ENCODE peak calls at places on chromosomes 12 and 14, in six cellular contexts. One of them, this sample, is unnamed.

GRCh38 chr12:75784591-75784990 is 247.0 kb downstream of the PHLDA1 start:
- DNase-seq in testis: peak
- DNase-seq in naive thymus-derived CD4-positive, alpha-beta T cell: no peak
- DNase-seq in gastrocnemius medialis: peak
- DNase-seq in CD4-positive, alpha-beta memory T cell: peak
- DNase-seq in cardiac muscle cell: no peak
- DNase-seq in this sample: peak

GRCh38 chr14:97491697-97492096 is 694.5 kb downstream of the VRK1 start:
- DNase-seq in naive thymus-derived CD4-positive, alpha-beta T cell: no peak
- DNase-seq in testis: no peak
- DNase-seq in CD4-positive, alpha-beta memory T cell: no peak
- DNase-seq in gastrocnemius medialis: no peak
- DNase-seq in cardiac muscle cell: no peak
- DNase-seq in this sample: no peak

GRCh38 chr12:53500119-53500775 is 836 bp upstream of the TARBP2 start:
- DNase-seq in cardiac muscle cell: no peak
- DNase-seq in naive thymus-derived CD4-positive, alpha-beta T cell: no peak
- DNase-seq in CD4-positive, alpha-beta memory T cell: no peak
- DNase-seq in gastrocnemius medialis: peak
- DNase-seq in testis: peak
- DNase-seq in this sample: no peak

GRCh38 chr12:125772403-125772802 is 707.2 kb downstream of the AACS start:
- DNase-seq in gastrocnemius medialis: no peak
- DNase-seq in naive thymus-derived CD4-positive, alpha-beta T cell: no peak
- DNase-seq in cardiac muscle cell: no peak
- DNase-seq in CD4-positive, alpha-beta memory T cell: no peak
- DNase-seq in testis: no peak
- DNase-seq in this sample: no peak

GRCh38 chr12:25623816-25624215 is 70.7 kb upstream of the LMNTD1 start:
- DNase-seq in naive thymus-derived CD4-positive, alpha-beta T cell: no peak
- DNase-seq in gastrocnemius medialis: no peak
- DNase-seq in cardiac muscle cell: no peak
- DNase-seq in CD4-positive, alpha-beta memory T cell: no peak
- DNase-seq in testis: no peak
- DNase-seq in this sample: no peak

GRCh38 chr14:93712838-93713724 is 75.2 kb downstream of the PRIMA1 start:
- DNase-seq in testis: no peak
- DNase-seq in gastrocnemius medialis: no peak
- DNase-seq in naive thymus-derived CD4-positive, alpha-beta T cell: no peak
- DNase-seq in cardiac muscle cell: no peak
- DNase-seq in CD4-positive, alpha-beta memory T cell: no peak
- DNase-seq in this sample: no peak

GRCh38 chr14:54803926-54804719 is 98.5 kb downstream of the GCH1 start:
- DNase-seq in naive thymus-derived CD4-positive, alpha-beta T cell: no peak
- DNase-seq in cardiac muscle cell: no peak
- DNase-seq in CD4-positive, alpha-beta memory T cell: no peak
- DNase-seq in gastrocnemius medialis: no peak
- DNase-seq in testis: no peak
- DNase-seq in this sample: no peak

GRCh38 chr12:124091835-124092234 is 118.8 kb downstream of the ZNF664 start:
- DNase-seq in cardiac muscle cell: no peak
- DNase-seq in gastrocnemius medialis: no peak
- DNase-seq in testis: no peak
- DNase-seq in CD4-positive, alpha-beta memory T cell: no peak
- DNase-seq in naive thymus-derived CD4-positive, alpha-beta T cell: no peak
- DNase-seq in this sample: no peak

GRCh38 chr14:80805136-80805535 is 136.4 kb downstream of the CEP128 start:
- DNase-seq in cardiac muscle cell: no peak
- DNase-seq in naive thymus-derived CD4-positive, alpha-beta T cell: no peak
- DNase-seq in testis: no peak
- DNase-seq in CD4-positive, alpha-beta memory T cell: no peak
- DNase-seq in gastrocnemius medialis: no peak
- DNase-seq in this sample: no peak

GRCh38 chr14:77124345-77125274 is 17.0 kb downstream of the ZDHHC22 start:
- DNase-seq in cardiac muscle cell: peak
- DNase-seq in testis: peak
- DNase-seq in gastrocnemius medialis: peak
- DNase-seq in naive thymus-derived CD4-positive, alpha-beta T cell: peak
- DNase-seq in CD4-positive, alpha-beta memory T cell: peak
- DNase-seq in this sample: no peak

GRCh38 chr12:51763743-51764142 is 84.8 kb downstream of the FIGNL2 start:
- DNase-seq in cardiac muscle cell: no peak
- DNase-seq in testis: no peak
- DNase-seq in CD4-positive, alpha-beta memory T cell: no peak
- DNase-seq in naive thymus-derived CD4-positive, alpha-beta T cell: no peak
- DNase-seq in gastrocnemius medialis: no peak
- DNase-seq in this sample: no peak

GRCh38 chr12:49832836-49833421 is 4.7 kb upstream of the NCKAP5L start:
- DNase-seq in cardiac muscle cell: no peak
- DNase-seq in CD4-positive, alpha-beta memory T cell: no peak
- DNase-seq in naive thymus-derived CD4-positive, alpha-beta T cell: no peak
- DNase-seq in gastrocnemius medialis: no peak
- DNase-seq in testis: no peak
- DNase-seq in this sample: no peak

GRCh38 chr12:3882896-3883564 is 9.8 kb upstream of the PARP11 start:
- DNase-seq in naive thymus-derived CD4-positive, alpha-beta T cell: no peak
- DNase-seq in testis: no peak
- DNase-seq in cardiac muscle cell: peak
- DNase-seq in CD4-positive, alpha-beta memory T cell: peak
- DNase-seq in gastrocnemius medialis: no peak
- DNase-seq in this sample: peak

GRCh38 chr12:92886131-92886530 is 43.0 kb downstream of the EEA1 start:
- DNase-seq in CD4-positive, alpha-beta memory T cell: no peak
- DNase-seq in testis: peak
- DNase-seq in naive thymus-derived CD4-positive, alpha-beta T cell: no peak
- DNase-seq in cardiac muscle cell: peak
- DNase-seq in gastrocnemius medialis: no peak
- DNase-seq in this sample: no peak

GRCh38 chr12:120350576-120351350 is 18.2 kb downstream of the MSI1 start:
- DNase-seq in testis: no peak
- DNase-seq in naive thymus-derived CD4-positive, alpha-beta T cell: no peak
- DNase-seq in cardiac muscle cell: no peak
- DNase-seq in CD4-positive, alpha-beta memory T cell: no peak
- DNase-seq in gastrocnemius medialis: no peak
- DNase-seq in this sample: no peak

GRCh38 chr14:100107236-100107635 is 42.0 kb downstream of the EVL start:
- DNase-seq in CD4-positive, alpha-beta memory T cell: no peak
- DNase-seq in gastrocnemius medialis: no peak
- DNase-seq in naive thymus-derived CD4-positive, alpha-beta T cell: peak
- DNase-seq in testis: no peak
- DNase-seq in cardiac muscle cell: no peak
- DNase-seq in this sample: no peak

GRCh38 chr14:76924363-76925151 is 98.3 kb downstream of the LRRC74A start:
- DNase-seq in gastrocnemius medialis: no peak
- DNase-seq in cardiac muscle cell: no peak
- DNase-seq in testis: peak
- DNase-seq in CD4-positive, alpha-beta memory T cell: peak
- DNase-seq in naive thymus-derived CD4-positive, alpha-beta T cell: no peak
- DNase-seq in this sample: peak

GRCh38 chr12:69524331-69524630 is 54.1 kb downstream of the FRS2 start:
- DNase-seq in CD4-positive, alpha-beta memory T cell: no peak
- DNase-seq in naive thymus-derived CD4-positive, alpha-beta T cell: no peak
- DNase-seq in cardiac muscle cell: no peak
- DNase-seq in testis: no peak
- DNase-seq in gastrocnemius medialis: no peak
- DNase-seq in this sample: no peak
- H3K4me3 ChIP-seq in CD4-positive, alpha-beta memory T cell: no peak
- H3K4me3 ChIP-seq in naive thymus-derived CD4-positive, alpha-beta T cell: no peak
- H3K4me3 ChIP-seq in cardiac muscle cell: no peak
- H3K4me3 ChIP-seq in testis: no peak
- H3K4me3 ChIP-seq in gastrocnemius medialis: no peak
- H3K4me3 ChIP-seq in this sample: no peak

GRCh38 chr12:56517854-56518253 is 3.8 kb upstream of the RBMS2 start:
- DNase-seq in gastrocnemius medialis: no peak
- DNase-seq in CD4-positive, alpha-beta memory T cell: no peak
- DNase-seq in naive thymus-derived CD4-positive, alpha-beta T cell: no peak
- DNase-seq in testis: no peak
- DNase-seq in cardiac muscle cell: no peak
- DNase-seq in this sample: no peak
- H3K4me3 ChIP-seq in gastrocnemius medialis: no peak
- H3K4me3 ChIP-seq in CD4-positive, alpha-beta memory T cell: no peak
- H3K4me3 ChIP-seq in naive thymus-derived CD4-positive, alpha-beta T cell: no peak
- H3K4me3 ChIP-seq in testis: no peak
- H3K4me3 ChIP-seq in cardiac muscle cell: no peak
- H3K4me3 ChIP-seq in this sample: no peak

DNA sequence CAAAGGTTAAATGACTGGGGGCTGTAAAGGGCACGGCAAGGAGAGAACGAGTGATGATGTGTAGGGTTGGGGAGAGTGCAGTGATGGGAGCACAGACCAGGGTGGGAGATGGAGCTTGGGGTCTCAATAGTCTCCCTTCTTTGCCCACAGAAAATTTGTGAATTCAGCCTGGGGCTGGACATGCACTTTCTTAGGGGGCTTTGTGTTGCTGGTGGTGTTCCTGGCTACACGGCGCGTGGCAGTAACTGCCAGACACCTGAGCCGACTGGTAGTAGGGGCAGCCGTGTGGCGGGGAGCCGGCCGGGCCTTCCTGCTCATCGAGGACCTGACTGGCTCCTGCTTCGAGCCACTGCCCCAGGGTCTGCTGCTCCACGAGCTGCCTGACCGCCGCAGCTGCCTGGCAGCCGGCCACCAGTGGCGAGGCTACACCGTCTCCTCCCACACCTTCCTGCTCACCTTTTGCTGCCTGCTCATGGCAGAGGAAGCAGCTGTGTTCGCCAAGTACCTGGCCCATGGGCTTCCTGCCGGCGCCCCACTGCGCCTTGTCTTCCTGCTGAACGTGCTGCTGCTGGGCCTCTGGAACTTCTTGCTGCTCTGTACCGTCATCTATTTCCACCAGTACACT is 1.7 kb downstream of the FITM1 start:
- DNase-seq in testis: no peak
- DNase-seq in gastrocnemius medialis: peak
- DNase-seq in naive thymus-derived CD4-positive, alpha-beta T cell: peak
- DNase-seq in cardiac muscle cell: no peak
- DNase-seq in CD4-positive, alpha-beta memory T cell: no peak
- DNase-seq in this sample: no peak
- H3K4me3 ChIP-seq in testis: no peak
- H3K4me3 ChIP-seq in gastrocnemius medialis: peak
- H3K4me3 ChIP-seq in naive thymus-derived CD4-positive, alpha-beta T cell: no peak
- H3K4me3 ChIP-seq in cardiac muscle cell: peak
- H3K4me3 ChIP-seq in CD4-positive, alpha-beta memory T cell: no peak
- H3K4me3 ChIP-seq in this sample: no peak

DNA sequence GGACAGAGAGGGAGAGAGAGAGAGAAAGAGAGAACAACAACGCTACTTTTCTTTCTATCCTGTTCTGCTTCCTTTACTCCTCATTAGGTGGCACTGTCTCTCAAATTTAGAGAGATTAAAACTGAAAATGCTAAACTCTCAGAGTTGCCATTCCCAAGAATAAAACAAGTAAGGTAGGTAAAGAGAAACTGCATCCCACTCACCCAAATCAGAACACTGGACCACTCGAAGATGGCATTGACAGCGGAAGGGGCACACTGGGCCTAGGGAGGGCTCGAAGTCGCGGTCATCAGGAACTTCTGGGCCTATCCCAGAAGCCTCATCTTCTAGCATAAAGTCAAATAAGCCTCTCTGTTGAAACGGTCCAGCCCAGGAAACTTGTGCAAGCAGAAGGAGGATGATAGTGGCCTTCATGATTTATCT is 4.5 kb downstream of the DCN start:
- DNase-seq in cardiac muscle cell: peak
- DNase-seq in naive thymus-derived CD4-positive, alpha-beta T cell: no peak
- DNase-seq in gastrocnemius medialis: no peak
- DNase-seq in CD4-positive, alpha-beta memory T cell: no peak
- DNase-seq in testis: no peak
- DNase-seq in this sample: no peak
- H3K4me3 ChIP-seq in cardiac muscle cell: no peak
- H3K4me3 ChIP-seq in naive thymus-derived CD4-positive, alpha-beta T cell: no peak
- H3K4me3 ChIP-seq in gastrocnemius medialis: peak
- H3K4me3 ChIP-seq in CD4-positive, alpha-beta memory T cell: no peak
- H3K4me3 ChIP-seq in testis: peak
- H3K4me3 ChIP-seq in this sample: no peak

This sample was measured in Jurkat, Clone E6-1.